ENCODE peak calls at places on chromosomes 3 and 15, in six cellular contexts. One of them, this sample, is unnamed.

GRCh38 chr15:73388256-73388781 is 19.6 kb upstream of the HCN4 start:
- DNase-seq in NB4: no peak
- DNase-seq in K562: no peak
- DNase-seq in GM12878: no peak
- DNase-seq in A549: peak
- DNase-seq in HepG2: peak
- DNase-seq in this sample: no peak

GRCh38 chr3:143668924-143669790 is 179.1 kb downstream of the SLC9A9 start:
- DNase-seq in GM12878: peak
- DNase-seq in A549: no peak
- DNase-seq in K562: no peak
- DNase-seq in NB4: no peak
- DNase-seq in HepG2: no peak
- DNase-seq in this sample: no peak

GRCh38 chr3:69354948-69355347 is 30.9 kb downstream of the FRMD4B start:
- DNase-seq in GM12878: no peak
- DNase-seq in NB4: no peak
- DNase-seq in HepG2: no peak
- DNase-seq in A549: no peak
- DNase-seq in K562: no peak
- DNase-seq in this sample: peak

GRCh38 chr15:94079459-94079858 is 151.9 kb upstream of the MCTP2 start:
- DNase-seq in GM12878: no peak
- DNase-seq in HepG2: no peak
- DNase-seq in A549: no peak
- DNase-seq in K562: no peak
- DNase-seq in NB4: no peak
- DNase-seq in this sample: no peak

GRCh38 chr3:49788056-49788455 is 1.7 kb upstream of the IP6K1 start:
- DNase-seq in K562: no peak
- DNase-seq in GM12878: no peak
- DNase-seq in NB4: no peak
- DNase-seq in HepG2: no peak
- DNase-seq in A549: no peak
- DNase-seq in this sample: no peak

GRCh38 chr3:121072128-121072527 is 164.1 kb downstream of the STXBP5L start:
- DNase-seq in A549: no peak
- DNase-seq in K562: no peak
- DNase-seq in GM12878: no peak
- DNase-seq in NB4: no peak
- DNase-seq in HepG2: no peak
- DNase-seq in this sample: no peak

GRCh38 chr3:195768831-195769303 is 42.9 kb downstream of the MUC4 start:
- DNase-seq in K562: no peak
- DNase-seq in NB4: no peak
- DNase-seq in A549: no peak
- DNase-seq in HepG2: no peak
- DNase-seq in GM12878: no peak
- DNase-seq in this sample: no peak

GRCh38 chr3:11238057-11238456 is 34.1 kb upstream of the ATG7 start:
- DNase-seq in A549: no peak
- DNase-seq in GM12878: no peak
- DNase-seq in NB4: no peak
- DNase-seq in K562: no peak
- DNase-seq in HepG2: no peak
- DNase-seq in this sample: peak

GRCh38 chr15:56758770-56759449 is 25.6 kb upstream of the ZNF280D start:
- DNase-seq in GM12878: no peak
- DNase-seq in NB4: no peak
- DNase-seq in A549: no peak
- DNase-seq in HepG2: no peak
- DNase-seq in K562: no peak
- DNase-seq in this sample: no peak

GRCh38 chr3:106825962-106826605 is 551.2 kb upstream of the CCDC54 start:
- DNase-seq in HepG2: no peak
- DNase-seq in NB4: no peak
- DNase-seq in GM12878: no peak
- DNase-seq in K562: no peak
- DNase-seq in A549: no peak
- DNase-seq in this sample: peak

GRCh38 chr3:72679540-72680198 is 168.6 kb downstream of the SHQ1 start:
- DNase-seq in GM12878: no peak
- DNase-seq in A549: no peak
- DNase-seq in HepG2: no peak
- DNase-seq in NB4: no peak
- DNase-seq in K562: no peak
- DNase-seq in this sample: no peak

GRCh38 chr3:18153571-18154173 is 271.5 kb downstream of the SATB1 start:
- DNase-seq in HepG2: no peak
- DNase-seq in A549: peak
- DNase-seq in NB4: peak
- DNase-seq in K562: no peak
- DNase-seq in GM12878: no peak
- DNase-seq in this sample: no peak

GRCh38 chr15:45023659-45024320 is 795 bp downstream of the SORD start:
- DNase-seq in HepG2: no peak
- DNase-seq in A549: peak
- DNase-seq in NB4: peak
- DNase-seq in K562: peak
- DNase-seq in GM12878: no peak
- DNase-seq in this sample: peak

GRCh38 chr15:58528197-58528870 is 96.5 kb downstream of the LIPC start:
- DNase-seq in K562: no peak
- DNase-seq in NB4: no peak
- DNase-seq in HepG2: peak
- DNase-seq in GM12878: no peak
- DNase-seq in A549: peak
- DNase-seq in this sample: no peak

GRCh38 chr3:146715176-146715575 is 110.0 kb upstream of the PLSCR5 start:
- DNase-seq in A549: no peak
- DNase-seq in GM12878: no peak
- DNase-seq in K562: no peak
- DNase-seq in HepG2: no peak
- DNase-seq in NB4: no peak
- DNase-seq in this sample: peak

GRCh38 chr3:51830345-51830744 is 31.1 kb upstream of the IQCF2 start:
- DNase-seq in NB4: no peak
- DNase-seq in A549: no peak
- DNase-seq in GM12878: no peak
- DNase-seq in HepG2: no peak
- DNase-seq in K562: no peak
- DNase-seq in this sample: no peak

GRCh38 chr3:142445816-142446254 is 2.0 kb downstream of the XRN1 start:
- DNase-seq in GM12878: peak
- DNase-seq in A549: no peak
- DNase-seq in NB4: peak
- DNase-seq in K562: no peak
- DNase-seq in HepG2: peak
- DNase-seq in this sample: peak

GRCh38 chr3:134857776-134858515 is 62.9 kb downstream of the EPHB1 start:
- DNase-seq in GM12878: no peak
- DNase-seq in HepG2: no peak
- DNase-seq in NB4: no peak
- DNase-seq in K562: no peak
- DNase-seq in A549: no peak
- DNase-seq in this sample: no peak

GRCh38 chr3:183435701-183436100 is 7.3 kb upstream of the MCF2L2 start:
- DNase-seq in K562: no peak
- DNase-seq in HepG2: no peak
- DNase-seq in NB4: no peak
- DNase-seq in GM12878: peak
- DNase-seq in A549: no peak
- DNase-seq in this sample: no peak
- TF ChIP-seq CTCF in K562: no peak
- TF ChIP-seq CTCF in HepG2: no peak
- TF ChIP-seq CTCF in NB4: no peak
- TF ChIP-seq CTCF in GM12878: peak
- TF ChIP-seq CTCF in A549: no peak
- TF ChIP-seq CTCF in this sample: no peak

DNA sequence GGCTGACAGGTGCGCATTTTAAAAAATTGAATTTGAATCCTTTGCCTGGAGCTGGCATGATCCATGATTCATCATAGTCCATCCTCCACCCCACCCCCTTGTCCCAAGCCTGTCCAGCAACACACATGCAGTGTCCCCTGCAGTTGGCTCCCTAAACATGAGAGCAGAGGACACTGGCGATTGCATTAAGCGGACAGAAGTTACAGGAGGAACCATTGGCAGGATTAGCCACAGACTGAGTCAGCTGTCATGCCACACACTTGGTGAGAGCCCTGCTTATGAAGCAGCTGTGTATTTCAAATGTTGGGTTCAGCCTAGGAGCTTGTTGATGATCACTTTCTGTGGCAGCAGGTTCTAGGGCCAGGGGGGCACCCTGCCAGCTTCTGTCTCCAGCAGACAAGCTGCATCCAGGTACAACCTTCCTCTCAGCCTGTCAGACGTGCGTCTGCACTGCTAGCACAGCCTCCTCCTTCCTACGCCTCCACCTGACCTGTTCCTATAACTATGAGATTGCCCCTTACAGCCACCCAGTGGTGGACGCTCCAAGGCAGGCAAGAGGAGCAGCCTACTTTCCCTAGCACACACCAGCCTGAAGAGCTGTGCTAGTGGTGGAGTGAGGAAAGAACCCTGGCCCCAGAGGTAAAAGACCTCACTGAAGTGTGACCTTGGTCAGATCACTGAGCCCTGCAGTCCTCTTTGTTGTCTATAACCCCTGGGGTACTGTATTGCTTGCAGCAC is 121.9 kb downstream of the SLCO3A1 start:
- DNase-seq in NB4: no peak
- DNase-seq in K562: no peak
- DNase-seq in A549: no peak
- DNase-seq in HepG2: no peak
- DNase-seq in GM12878: no peak
- DNase-seq in this sample: no peak
- TF ChIP-seq MYC in NB4: no peak
- TF ChIP-seq MYC in K562: no peak
- TF ChIP-seq MYC in A549: no peak
- TF ChIP-seq MYC in HepG2: no peak
- TF ChIP-seq MYC in GM12878: no peak
- TF ChIP-seq MYC in this sample: no peak

DNA sequence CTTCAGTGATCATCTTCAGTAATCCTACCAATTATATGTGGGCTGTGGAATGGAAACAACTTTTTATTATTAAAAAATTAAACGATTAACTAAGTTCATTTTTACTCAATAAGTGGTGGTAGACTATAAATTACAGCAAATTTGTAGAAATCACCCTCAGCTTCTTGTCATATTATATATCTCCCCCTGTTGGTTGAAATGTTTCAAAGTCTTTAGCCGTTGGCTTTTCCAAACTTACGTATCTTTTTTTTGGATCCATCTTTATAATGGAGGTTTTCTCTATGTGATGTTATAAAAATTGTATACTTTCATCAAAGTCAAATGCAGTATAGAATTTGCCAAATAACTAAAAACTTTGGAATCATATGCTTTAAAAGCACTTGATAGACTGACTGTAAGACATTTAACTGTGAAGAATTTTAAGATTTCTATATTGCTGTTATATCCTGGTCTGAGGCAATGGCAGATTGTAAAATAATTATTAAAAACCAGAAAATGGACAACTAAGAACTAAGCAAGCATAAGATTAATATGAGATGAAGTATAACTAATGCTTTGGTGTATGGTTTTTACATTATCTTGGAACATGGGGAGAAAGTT is 44.7 kb downstream of the ATP11B start:
- DNase-seq in A549: no peak
- DNase-seq in NB4: peak
- DNase-seq in HepG2: peak
- DNase-seq in GM12878: no peak
- DNase-seq in K562: no peak
- DNase-seq in this sample: peak
- TF ChIP-seq CTCF in A549: peak
- TF ChIP-seq CTCF in NB4: no peak
- TF ChIP-seq CTCF in HepG2: peak
- TF ChIP-seq CTCF in GM12878: no peak
- TF ChIP-seq CTCF in K562: peak
- TF ChIP-seq CTCF in this sample: peak

DNA sequence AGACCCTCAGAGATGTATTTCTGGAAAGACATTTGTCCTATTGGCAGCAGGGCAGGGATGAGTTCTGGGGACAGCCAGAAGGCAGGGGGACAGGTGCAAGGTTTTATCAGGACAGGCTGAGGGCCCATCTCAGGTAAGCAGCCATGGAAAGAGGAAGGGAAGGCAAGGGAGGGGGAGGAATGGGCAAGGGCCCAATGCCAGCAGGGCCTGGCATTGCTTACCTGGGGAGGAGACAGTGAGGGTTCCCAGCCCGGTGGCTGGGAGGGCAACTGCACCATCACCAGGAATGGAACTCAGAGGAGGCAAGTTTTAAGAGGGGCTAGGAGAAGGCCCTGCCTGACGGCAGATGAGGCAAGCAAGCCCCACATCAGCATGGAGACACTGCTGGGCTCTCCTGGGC is 3.1 kb downstream of the ARPIN start:
- DNase-seq in A549: no peak
- DNase-seq in HepG2: no peak
- DNase-seq in GM12878: no peak
- DNase-seq in NB4: no peak
- DNase-seq in K562: no peak
- DNase-seq in this sample: no peak
- TF ChIP-seq MYC in A549: no peak
- TF ChIP-seq MYC in HepG2: no peak
- TF ChIP-seq MYC in GM12878: no peak
- TF ChIP-seq MYC in NB4: no peak
- TF ChIP-seq MYC in K562: no peak
- TF ChIP-seq MYC in this sample: no peak

This sample was measured in endothelial cell of umbilical vein.